ENCODE peak calls at places on chromosome 10, in eight cellular contexts. One of them, this sample, is unnamed.

GRCh38 chr10:86225098-86225782 is 141.4 kb downstream of the GRID1 start:
- DNase-seq in tibial nerve: no peak
- DNase-seq in AG09319: no peak
- DNase-seq in osteoblast: peak; percentile 94
- DNase-seq in glutamatergic neuron: no peak
- DNase-seq in IMR-90: peak; percentile 55
- DNase-seq in activated B cell treated with CpG ODN at 0.5 μM for 24 hours: no peak
- DNase-seq in astrocyte of the cerebellum: peak; percentile 44
- DNase-seq in this sample: peak; percentile 22

GRCh38 chr10:53619678-53620077 is 847.1 kb upstream of the MBL2 start:
- DNase-seq in activated B cell treated with CpG ODN at 0.5 μM for 24 hours: no peak
- DNase-seq in glutamatergic neuron: no peak
- DNase-seq in osteoblast: no peak
- DNase-seq in tibial nerve: no peak
- DNase-seq in astrocyte of the cerebellum: no peak
- DNase-seq in IMR-90: no peak
- DNase-seq in AG09319: no peak
- DNase-seq in this sample: no peak

GRCh38 chr10:110214380-110214826 is 7.0 kb downstream of the MXI1 start:
- DNase-seq in IMR-90: peak; percentile 42
- DNase-seq in tibial nerve: no peak
- DNase-seq in glutamatergic neuron: no peak
- DNase-seq in astrocyte of the cerebellum: peak; percentile 34
- DNase-seq in osteoblast: no peak
- DNase-seq in activated B cell treated with CpG ODN at 0.5 μM for 24 hours: no peak
- DNase-seq in AG09319: no peak
- DNase-seq in this sample: no peak

GRCh38 chr10:73119952-73120351 is 9.7 kb downstream of the NUDT13 start:
- DNase-seq in astrocyte of the cerebellum: no peak
- DNase-seq in osteoblast: no peak
- DNase-seq in AG09319: no peak
- DNase-seq in activated B cell treated with CpG ODN at 0.5 μM for 24 hours: no peak
- DNase-seq in IMR-90: no peak
- DNase-seq in tibial nerve: no peak
- DNase-seq in glutamatergic neuron: no peak
- DNase-seq in this sample: no peak

GRCh38 chr10:30935078-30935477 is 96.6 kb downstream of the ZNF438 start:
- DNase-seq in glutamatergic neuron: no peak
- DNase-seq in AG09319: no peak
- DNase-seq in IMR-90: no peak
- DNase-seq in activated B cell treated with CpG ODN at 0.5 μM for 24 hours: no peak
- DNase-seq in osteoblast: no peak
- DNase-seq in astrocyte of the cerebellum: no peak
- DNase-seq in tibial nerve: no peak
- DNase-seq in this sample: no peak

GRCh38 chr10:119346063-119346835 is 138.9 kb downstream of the GRK5 start:
- DNase-seq in glutamatergic neuron: peak; percentile 67
- DNase-seq in osteoblast: no peak
- DNase-seq in astrocyte of the cerebellum: no peak
- DNase-seq in activated B cell treated with CpG ODN at 0.5 μM for 24 hours: no peak
- DNase-seq in AG09319: no peak
- DNase-seq in IMR-90: no peak
- DNase-seq in tibial nerve: no peak
- DNase-seq in this sample: no peak

GRCh38 chr10:75070478-75071163 is 40.8 kb upstream of the SAMD8 start:
- DNase-seq in AG09319: no peak
- DNase-seq in osteoblast: no peak
- DNase-seq in astrocyte of the cerebellum: no peak
- DNase-seq in tibial nerve: no peak
- DNase-seq in IMR-90: no peak
- DNase-seq in glutamatergic neuron: no peak
- DNase-seq in activated B cell treated with CpG ODN at 0.5 μM for 24 hours: no peak
- DNase-seq in this sample: no peak

GRCh38 chr10:78843495-78843894 is 225.3 kb upstream of the ZMIZ1 start:
- DNase-seq in osteoblast: no peak
- DNase-seq in astrocyte of the cerebellum: no peak
- DNase-seq in IMR-90: no peak
- DNase-seq in AG09319: no peak
- DNase-seq in glutamatergic neuron: no peak
- DNase-seq in tibial nerve: no peak
- DNase-seq in activated B cell treated with CpG ODN at 0.5 μM for 24 hours: no peak
- DNase-seq in this sample: no peak

GRCh38 chr10:78541528-78542470 is 508.1 kb downstream of the RPS24 start:
- DNase-seq in tibial nerve: no peak
- DNase-seq in osteoblast: no peak
- DNase-seq in glutamatergic neuron: no peak
- DNase-seq in AG09319: no peak
- DNase-seq in IMR-90: peak; percentile 68
- DNase-seq in activated B cell treated with CpG ODN at 0.5 μM for 24 hours: no peak
- DNase-seq in astrocyte of the cerebellum: no peak
- DNase-seq in this sample: no peak

GRCh38 chr10:86139066-86139657 is 227.4 kb downstream of the GRID1 start:
- DNase-seq in AG09319: no peak
- DNase-seq in IMR-90: no peak
- DNase-seq in glutamatergic neuron: peak; percentile 54
- DNase-seq in osteoblast: no peak
- DNase-seq in activated B cell treated with CpG ODN at 0.5 μM for 24 hours: no peak
- DNase-seq in astrocyte of the cerebellum: no peak
- DNase-seq in tibial nerve: no peak
- DNase-seq in this sample: no peak

GRCh38 chr10:42242135-42242805 is 396.1 kb downstream of the ZNF33B start:
- DNase-seq in IMR-90: no peak
- DNase-seq in osteoblast: peak; percentile 39
- DNase-seq in glutamatergic neuron: no peak
- DNase-seq in AG09319: no peak
- DNase-seq in activated B cell treated with CpG ODN at 0.5 μM for 24 hours: no peak
- DNase-seq in tibial nerve: no peak
- DNase-seq in astrocyte of the cerebellum: no peak
- DNase-seq in this sample: no peak

GRCh38 chr10:21261705-21262285 is 263.7 kb downstream of the SKIDA1 start:
- DNase-seq in osteoblast: no peak
- DNase-seq in IMR-90: no peak
- DNase-seq in astrocyte of the cerebellum: no peak
- DNase-seq in tibial nerve: no peak
- DNase-seq in activated B cell treated with CpG ODN at 0.5 μM for 24 hours: no peak
- DNase-seq in AG09319: no peak
- DNase-seq in glutamatergic neuron: no peak
- DNase-seq in this sample: no peak

GRCh38 chr10:21257919-21258318 is 267.6 kb downstream of the SKIDA1 start:
- DNase-seq in IMR-90: peak; percentile 25
- DNase-seq in glutamatergic neuron: no peak
- DNase-seq in osteoblast: no peak
- DNase-seq in tibial nerve: no peak
- DNase-seq in activated B cell treated with CpG ODN at 0.5 μM for 24 hours: no peak
- DNase-seq in AG09319: no peak
- DNase-seq in astrocyte of the cerebellum: no peak
- DNase-seq in this sample: peak; percentile 57

GRCh38 chr10:21257191-21257590 is 268.3 kb downstream of the SKIDA1 start:
- DNase-seq in tibial nerve: no peak
- DNase-seq in glutamatergic neuron: no peak
- DNase-seq in AG09319: no peak
- DNase-seq in activated B cell treated with CpG ODN at 0.5 μM for 24 hours: no peak
- DNase-seq in osteoblast: no peak
- DNase-seq in IMR-90: no peak
- DNase-seq in astrocyte of the cerebellum: no peak
- DNase-seq in this sample: no peak

GRCh38 chr10:21260793-21261149 is 264.7 kb downstream of the SKIDA1 start:
- DNase-seq in tibial nerve: no peak
- DNase-seq in IMR-90: no peak
- DNase-seq in astrocyte of the cerebellum: no peak
- DNase-seq in AG09319: no peak
- DNase-seq in activated B cell treated with CpG ODN at 0.5 μM for 24 hours: no peak
- DNase-seq in glutamatergic neuron: no peak
- DNase-seq in osteoblast: no peak
- DNase-seq in this sample: no peak

GRCh38 chr10:21260060-21260792 is 265.3 kb downstream of the SKIDA1 start:
- DNase-seq in activated B cell treated with CpG ODN at 0.5 μM for 24 hours: no peak
- DNase-seq in tibial nerve: no peak
- DNase-seq in astrocyte of the cerebellum: no peak
- DNase-seq in glutamatergic neuron: no peak
- DNase-seq in IMR-90: no peak
- DNase-seq in AG09319: no peak
- DNase-seq in osteoblast: no peak
- DNase-seq in this sample: no peak
- TF ChIP-seq CTCF in activated B cell treated with CpG ODN at 0.5 μM for 24 hours: no peak
- TF ChIP-seq CTCF in tibial nerve: no peak
- TF ChIP-seq CTCF in astrocyte of the cerebellum: no peak
- TF ChIP-seq CTCF in glutamatergic neuron: no peak
- TF ChIP-seq CTCF in IMR-90: no peak
- TF ChIP-seq CTCF in AG09319: no peak
- TF ChIP-seq CTCF in osteoblast: no peak
- TF ChIP-seq CTCF in this sample: no peak

GRCh38 chr10:13869295-13869664 is 282.5 kb downstream of the PRPF18 start:
- DNase-seq in astrocyte of the cerebellum: no peak
- DNase-seq in IMR-90: no peak
- DNase-seq in AG09319: no peak
- DNase-seq in activated B cell treated with CpG ODN at 0.5 μM for 24 hours: no peak
- DNase-seq in osteoblast: no peak
- DNase-seq in glutamatergic neuron: no peak
- DNase-seq in tibial nerve: no peak
- DNase-seq in this sample: no peak

GRCh38 chr10:13872411-13872810 is 285.6 kb downstream of the PRPF18 start:
- DNase-seq in AG09319: no peak
- DNase-seq in IMR-90: no peak
- DNase-seq in glutamatergic neuron: no peak
- DNase-seq in tibial nerve: no peak
- DNase-seq in osteoblast: no peak
- DNase-seq in astrocyte of the cerebellum: no peak
- DNase-seq in activated B cell treated with CpG ODN at 0.5 μM for 24 hours: no peak
- DNase-seq in this sample: no peak

GRCh38 chr10:13871698-13872280 is 285.0 kb downstream of the PRPF18 start:
- DNase-seq in activated B cell treated with CpG ODN at 0.5 μM for 24 hours: no peak
- DNase-seq in AG09319: no peak
- DNase-seq in glutamatergic neuron: no peak
- DNase-seq in tibial nerve: no peak
- DNase-seq in osteoblast: no peak
- DNase-seq in IMR-90: no peak
- DNase-seq in astrocyte of the cerebellum: no peak
- DNase-seq in this sample: no peak

GRCh38 chr10:13871087-13871486 is 284.3 kb downstream of the PRPF18 start:
- DNase-seq in astrocyte of the cerebellum: no peak
- DNase-seq in AG09319: no peak
- DNase-seq in tibial nerve: no peak
- DNase-seq in activated B cell treated with CpG ODN at 0.5 μM for 24 hours: no peak
- DNase-seq in IMR-90: no peak
- DNase-seq in osteoblast: no peak
- DNase-seq in glutamatergic neuron: no peak
- DNase-seq in this sample: no peak

DNA sequence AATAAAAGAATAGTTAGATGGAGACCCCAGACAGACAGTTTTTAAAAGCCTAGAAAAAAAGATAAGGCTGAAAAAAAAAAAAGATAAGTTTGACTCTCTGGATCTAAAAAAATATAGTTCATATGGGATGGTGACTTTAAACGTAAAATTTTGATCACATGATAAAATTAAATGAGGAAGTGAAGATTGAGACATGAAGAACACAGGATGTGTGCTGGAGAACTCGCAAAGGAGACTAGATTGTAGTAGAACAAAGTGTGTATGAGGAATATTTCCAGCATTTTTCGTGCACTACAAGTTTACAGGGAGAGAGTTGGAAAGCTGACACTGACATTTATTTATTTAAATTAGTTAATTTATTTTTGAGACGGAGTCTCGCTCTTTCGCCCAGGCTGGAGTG is 286.4 kb downstream of the PRPF18 start:
- DNase-seq in glutamatergic neuron: no peak
- DNase-seq in AG09319: no peak
- DNase-seq in astrocyte of the cerebellum: no peak
- DNase-seq in tibial nerve: no peak
- DNase-seq in activated B cell treated with CpG ODN at 0.5 μM for 24 hours: no peak
- DNase-seq in IMR-90: no peak
- DNase-seq in osteoblast: no peak
- DNase-seq in this sample: no peak
- TF ChIP-seq CTCF in glutamatergic neuron: no peak
- TF ChIP-seq CTCF in AG09319: no peak
- TF ChIP-seq CTCF in astrocyte of the cerebellum: no peak
- TF ChIP-seq CTCF in tibial nerve: no peak
- TF ChIP-seq CTCF in activated B cell treated with CpG ODN at 0.5 μM for 24 hours: no peak
- TF ChIP-seq CTCF in IMR-90: no peak
- TF ChIP-seq CTCF in osteoblast: no peak
- TF ChIP-seq CTCF in this sample: no peak

DNA sequence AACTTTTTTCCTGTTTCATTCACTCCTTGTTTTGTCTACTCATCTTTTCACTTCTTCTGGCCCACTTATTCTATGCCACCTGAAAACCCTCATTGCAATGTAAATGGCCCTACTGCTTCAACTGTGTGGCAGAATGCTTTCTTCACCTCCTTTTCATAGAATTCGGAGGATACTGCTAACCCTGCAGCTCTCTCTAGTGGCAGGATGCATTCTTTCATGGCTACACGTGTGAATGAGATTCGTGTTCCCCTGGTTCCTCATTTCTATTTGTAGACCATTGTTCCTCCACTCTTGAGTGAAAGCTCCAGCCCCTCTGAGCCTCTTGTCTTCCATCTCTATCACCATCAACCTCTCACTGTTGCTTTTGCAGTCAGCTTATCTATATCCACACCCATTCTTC is 20.9 kb upstream of the CYP26C1 start:
- DNase-seq in osteoblast: peak; percentile 77
- DNase-seq in astrocyte of the cerebellum: peak; percentile 13
- DNase-seq in IMR-90: peak; percentile 46
- DNase-seq in glutamatergic neuron: no peak
- DNase-seq in AG09319: no peak
- DNase-seq in activated B cell treated with CpG ODN at 0.5 μM for 24 hours: no peak
- DNase-seq in tibial nerve: no peak
- DNase-seq in this sample: peak; percentile 40
- TF ChIP-seq CTCF in osteoblast: peak; percentile 81
- TF ChIP-seq CTCF in astrocyte of the cerebellum: peak; percentile 72
- TF ChIP-seq CTCF in IMR-90: peak; percentile 69
- TF ChIP-seq CTCF in glutamatergic neuron: no peak
- TF ChIP-seq CTCF in AG09319: peak; percentile 65
- TF ChIP-seq CTCF in activated B cell treated with CpG ODN at 0.5 μM for 24 hours: no peak
- TF ChIP-seq CTCF in tibial nerve: no peak
- TF ChIP-seq CTCF in this sample: peak; percentile 76

DNA sequence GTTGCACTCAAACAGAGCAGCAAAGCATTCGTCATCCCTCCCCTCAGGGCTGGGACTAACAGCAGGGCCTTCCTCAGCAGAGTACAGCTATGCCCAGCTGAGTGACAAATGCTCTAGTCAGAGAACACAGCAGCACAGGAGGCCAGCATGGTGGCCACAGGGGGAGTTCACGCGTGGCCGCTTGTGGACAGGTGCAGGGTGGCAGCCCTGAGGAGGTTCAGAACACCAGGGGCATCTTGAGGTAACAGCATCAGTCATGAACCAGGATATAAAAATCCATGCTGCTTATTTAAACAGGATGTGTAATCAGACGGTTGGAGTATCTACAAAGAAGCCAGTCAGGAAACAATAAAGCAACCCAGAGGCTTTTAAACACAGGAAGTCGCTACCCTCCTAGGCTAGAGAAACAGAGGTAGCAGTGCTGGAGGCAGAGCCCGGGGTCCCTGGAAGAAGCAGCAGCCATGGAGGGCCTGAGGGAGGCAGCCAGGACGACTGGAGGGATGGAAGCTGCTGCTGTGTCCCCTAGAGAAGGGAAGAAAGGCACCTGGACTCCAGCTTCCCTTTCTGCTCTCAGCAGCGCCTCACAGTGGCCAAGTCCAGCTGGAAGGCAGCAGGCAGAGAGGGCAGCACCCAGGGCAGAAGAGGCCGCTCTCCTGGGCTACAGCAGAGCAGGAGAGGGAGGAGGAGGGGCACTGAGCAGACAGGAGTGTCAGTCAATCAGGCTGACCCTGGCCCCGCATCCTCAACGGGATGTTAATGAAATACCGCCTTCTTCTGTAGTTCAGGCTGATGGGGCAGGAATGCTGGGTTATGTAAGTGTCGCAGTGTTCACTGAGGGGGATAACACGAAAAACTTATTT is 70.8 kb upstream of the UCN3 start:
- DNase-seq in astrocyte of the cerebellum: no peak
- DNase-seq in IMR-90: peak; percentile 33
- DNase-seq in activated B cell treated with CpG ODN at 0.5 μM for 24 hours: no peak
- DNase-seq in AG09319: no peak
- DNase-seq in osteoblast: peak; percentile 65
- DNase-seq in tibial nerve: peak; percentile 41
- DNase-seq in glutamatergic neuron: peak; percentile 87
- DNase-seq in this sample: peak; percentile 29
- TF ChIP-seq CTCF in astrocyte of the cerebellum: no peak
- TF ChIP-seq CTCF in IMR-90: peak; percentile 32
- TF ChIP-seq CTCF in activated B cell treated with CpG ODN at 0.5 μM for 24 hours: no peak
- TF ChIP-seq CTCF in AG09319: peak; percentile 44
- TF ChIP-seq CTCF in osteoblast: peak; percentile 57
- TF ChIP-seq CTCF in tibial nerve: peak; percentile 9
- TF ChIP-seq CTCF in glutamatergic neuron: peak; percentile 49
- TF ChIP-seq CTCF in this sample: peak; percentile 78

This sample was measured in brain microvascular endothelial cell.